ENCODE peak calls at places on chromosome 19, in six cellular contexts. L is B cell; V is GOT3; D is activated T-helper 2 cell treated with anti-CD3 and anti-CD28 coated beads, Interferon-gamma antibody, Interleukin-2, Interleukin-4, amounts not matched to agents 10 μg/mL and 5 μg/mL and 100 μg/mL, durations not matched to agents 14 hours and 24 hours and 36 hours; X is stimulated activated CD4-positive, alpha-beta T cell treated with anti-CD3 and anti-CD28 coated beads, Interleukin-15, amount 100 ng/mL, for 1 hour; B is occipital lobe. Z is an unnamed sample.

GRCh38 chr19:10514211-10515145 is 2.8 kb downstream of the S1PR5 start:
- DNase-seq in V (no peak), B (no peak), L (no peak), X (no peak), D (peak; percentile 30), Z (no peak)

GRCh38 chr19:11382898-11383705 is 1.0 kb downstream of the EPOR start:
- DNase-seq in V (no peak), X (no peak), D (peak; percentile 40), L (peak; percentile 56), B (no peak), Z (peak; percentile 75)

GRCh38 chr19:33085570-33086128 is 4.7 kb downstream of the GPATCH1 start:
- DNase-seq in X (no peak), L (no peak), V (no peak), B (no peak), D (no peak), Z (no peak)

GRCh38 chr19:10270616-10271394 is at the start of gene ICAM1:
- DNase-seq in L (peak; percentile 73), D (peak; percentile 75), X (peak; percentile 53), B (peak; percentile 13), V (no peak), Z (peak; percentile 50)

GRCh38 chr19:23056516-23056915 is 53.5 kb upstream of the ZNF728 start:
- DNase-seq in V (no peak), L (no peak), X (no peak), D (no peak), B (no peak), Z (no peak)

GRCh38 chr19:35031072-35031881 is 1.0 kb downstream of the SCN1B start:
- DNase-seq in D (no peak), L (no peak), V (no peak), B (peak; percentile 44), X (no peak), Z (no peak)

GRCh38 chr19:18433039-18433691 is 4.8 kb downstream of the ISYNA1 start:
- DNase-seq in B (no peak), V (no peak), L (peak; percentile 66), X (no peak), D (no peak), Z (no peak)

GRCh38 chr19:48135411-48135810 is 24.8 kb upstream of the PLA2G4C start:
- DNase-seq in V (no peak), L (no peak), X (no peak), B (no peak), D (no peak), Z (no peak)

GRCh38 chr19:56637976-56638555 is 4.9 kb upstream of the SMIM17 start:
- DNase-seq in X (no peak), V (no peak), L (no peak), D (peak; percentile 30), B (peak; percentile 16), Z (peak; percentile 66)